ENCODE peak calls at places on chromosome 15, in nine cellular contexts. V is heart right ventricle, E is stomach, N is heart left ventricle, L is left ventricle myocardium inferior, A is sigmoid colon, X is mesenchymal stem cell, K is MM.1S, C is cardiac muscle cell. U is an unnamed sample. For H3K36me3, the result is how much of the 10 kb centered on the place peaks cover.

GRCh38 chr15:57320543-57321220 is 55.6 kb upstream of the CGNL1 start:
- DNase-seq in V (no peak), E (no peak), N (no peak), L (no peak), A (no peak), X (peak), K (no peak), C (no peak), U (peak)

GRCh38 chr15:48966595-48967301 is 3.0 kb upstream of the SHC4 start:
- DNase-seq in V (no peak), E (no peak), N (no peak), L (no peak), A (no peak), X (peak), K (peak), C (no peak), U (no peak)

GRCh38 chr15:98790270-98790669 is 141.9 kb downstream of the IGF1R start:
- DNase-seq in V (no peak), E (no peak), N (no peak), L (no peak), A (no peak), X (no peak), K (no peak), C (no peak), U (no peak)

GRCh38 chr15:63288778-63289378 is 11.5 kb downstream of the APH1B start:
- DNase-seq in V (no peak), E (no peak), N (no peak), L (no peak), A (no peak), X (peak), K (peak), C (peak), U (no peak)

GRCh38 chr15:55992769-55993110 is 672 bp downstream of the NEDD4 start:
- DNase-seq in V (no peak), E (no peak), N (no peak), L (no peak), A (no peak), X (no peak), K (no peak), C (no peak), U (no peak)

GRCh38 chr15:31032959-31033358 is 41.5 kb upstream of the MTMR10 start:
- DNase-seq in V (no peak), E (no peak), N (no peak), L (no peak), A (no peak), X (peak), K (no peak), C (no peak), U (no peak)

GRCh38 chr15:63503739-63504246 is 600 bp upstream of the USP3 start:
- DNase-seq in V (no peak), E (peak), N (peak), L (no peak), A (peak), X (peak), K (peak), C (peak), U (peak)

GRCh38 chr15:63604281-63604680 is 7.1 kb downstream of the FBXL22 start:
- DNase-seq in V (no peak), E (no peak), N (no peak), L (no peak), A (no peak), X (no peak), K (no peak), C (no peak), U (no peak)

GRCh38 chr15:40825661-40826088 is 2.8 kb downstream of the PPP1R14D start:
- DNase-seq in V (no peak), E (peak), N (no peak), L (no peak), A (no peak), X (peak), K (no peak), C (no peak), U (peak)

GRCh38 chr15:81072551-81072950 is 61.5 kb upstream of the CFAP161 start:
- DNase-seq in V (no peak), E (no peak), N (no peak), L (no peak), A (no peak), X (no peak), K (no peak), C (no peak), U (no peak)

GRCh38 chr15:96428742-96429141 is 98.2 kb downstream of the NR2F2 start:
- DNase-seq in V (no peak), E (no peak), N (peak), L (no peak), A (no peak), X (peak), K (no peak), C (no peak), U (no peak)

GRCh38 chr15:79058260-79058850 is 32.2 kb downstream of the RASGRF1 start:
- DNase-seq in V (no peak), E (no peak), N (no peak), L (no peak), A (peak), X (no peak), K (no peak), C (no peak), U (no peak)

GRCh38 chr15:71626596-71627088 is 183.7 kb upstream of the NR2E3 start:
- DNase-seq in V (no peak), E (no peak), N (no peak), L (no peak), A (no peak), X (no peak), K (no peak), C (no peak), U (no peak)

GRCh38 chr15:62877276-62877857 is 165.2 kb upstream of the TPM1 start:
- DNase-seq in V (no peak), E (no peak), N (no peak), L (no peak), A (no peak), X (no peak), K (no peak), C (no peak), U (peak)

GRCh38 chr15:74964794-74965193 is 8.2 kb upstream of the RPP25 start:
- DNase-seq in V (no peak), E (no peak), N (no peak), L (no peak), A (no peak), X (peak), K (peak), C (no peak), U (no peak)

GRCh38 chr15:25052191-25052999 is 97.6 kb downstream of the SNRPN start:
- DNase-seq in V (no peak), E (peak), N (no peak), L (no peak), A (peak), X (no peak), K (no peak), C (no peak), U (no peak)

GRCh38 chr15:50344006-50344464 is 11.0 kb downstream of the GABPB1 start:
- DNase-seq in V (no peak), E (no peak), N (no peak), L (no peak), A (no peak), X (no peak), K (no peak), C (no peak), U (no peak)

GRCh38 chr15:74799843-74800558 is 12.6 kb upstream of the LMAN1L start:
- DNase-seq in V (peak), E (peak), N (peak), L (peak), A (peak), X (peak), K (peak), C (peak), U (peak)

GRCh38 chr15:55796321-55796965 is 53.5 kb upstream of the PRTG start:
- DNase-seq in V (no peak), E (no peak), N (no peak), L (no peak), A (no peak), X (peak), K (no peak), C (no peak), U (no peak)

GRCh38 chr15:74657846-74658245 is 38.0 kb downstream of the EDC3 start:
- DNase-seq in V (no peak), E (no peak), N (no peak), L (no peak), A (no peak), X (peak), K (no peak), C (no peak), U (no peak)

GRCh38 chr15:70345251-70346019 is 247.7 kb upstream of the TLE3 start:
- DNase-seq in V (no peak), E (no peak), N (no peak), L (no peak), A (no peak), X (no peak), K (no peak), C (no peak), U (no peak)

GRCh38 chr15:58410353-58410752 is 21.4 kb upstream of the LIPC start:
- DNase-seq in V (no peak), E (no peak), N (no peak), L (no peak), A (no peak), X (no peak), K (no peak), C (no peak), U (no peak)

DNA sequence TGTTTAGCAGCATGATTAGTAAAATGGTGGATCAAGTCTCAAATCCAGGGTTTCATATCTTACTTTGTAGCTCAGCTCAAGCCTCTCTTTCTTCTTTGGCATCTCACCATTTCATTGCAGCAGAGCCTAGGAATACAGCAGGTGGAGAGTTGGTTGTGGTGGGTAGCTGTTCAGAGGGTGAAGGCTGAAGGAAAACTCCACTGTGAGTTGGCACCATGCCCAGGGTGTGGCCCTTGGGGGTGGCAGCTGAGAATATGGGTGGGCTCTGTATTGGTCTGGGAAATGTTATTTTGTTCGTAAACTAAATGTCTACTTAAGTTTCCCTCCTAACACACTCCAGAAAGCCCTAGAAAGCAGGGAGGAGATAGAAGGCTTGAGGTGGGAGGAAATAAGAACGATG is 1.7 kb upstream of the MAP1A start:
- DNase-seq in V (no peak), E (no peak), N (no peak), L (no peak), A (no peak), X (no peak), K (no peak), C (no peak), U (no peak)
- H3K4me3 ChIP-seq in V (no peak), E (no peak), N (no peak), L (peak), A (no peak), X (peak), K (no peak), C (no peak), U (no peak)

GRCh38 chr15:45402162-45402954 is 24.0 kb upstream of the GATM start:
- DNase-seq in V (peak), E (peak), N (peak), L (peak), A (peak), X (peak), K (peak), C (peak), U (peak)

GRCh38 chr15:45409596-45409995 is 31.3 kb upstream of the GATM start:
- DNase-seq in V (no peak), E (no peak), N (no peak), L (no peak), A (no peak), X (no peak), K (no peak), C (no peak), U (no peak)

GRCh38 chr15:45402955-45403892 is 24.9 kb upstream of the GATM start:
- DNase-seq in V (peak), E (peak), N (peak), L (peak), A (peak), X (peak), K (peak), C (peak), U (peak)

DNA sequence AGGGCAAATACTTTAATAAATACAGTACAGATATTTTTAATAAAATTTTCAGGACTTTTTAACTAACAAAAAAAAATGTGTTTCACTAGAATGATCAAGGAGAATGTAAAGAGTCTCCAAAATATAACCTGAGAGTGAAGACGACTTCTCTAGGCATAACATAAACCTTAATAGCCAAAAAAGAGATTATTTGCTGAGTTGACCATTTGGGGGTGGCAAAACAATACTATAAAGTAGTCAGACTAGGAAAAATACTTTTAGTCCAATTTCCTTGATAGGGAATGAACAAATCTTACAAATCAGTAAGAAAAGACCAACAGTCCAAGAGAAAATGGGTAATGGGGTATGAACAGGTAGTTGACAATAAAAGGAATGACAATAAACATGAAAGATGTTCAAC is 29.4 kb upstream of the GATM start:
- DNase-seq in V (no peak), E (no peak), N (no peak), L (no peak), A (no peak), X (no peak), K (no peak), C (no peak), U (no peak)
- H3K36me3 ChIP-seq in V (half or more), E (half or more), N (half or more), L (half or more), A (half or more), X (half or more), K (under half), C (half or more), U (under half)

GRCh38 chr15:88985547-88986393 is 72.6 kb upstream of the MFGE8 start:
- DNase-seq in V (no peak), E (no peak), N (no peak), L (no peak), A (no peak), X (no peak), K (no peak), C (no peak), U (no peak)

GRCh38 chr15:88989578-88989977 is 76.4 kb upstream of the MFGE8 start:
- DNase-seq in V (no peak), E (no peak), N (no peak), L (no peak), A (no peak), X (peak), K (no peak), C (no peak), U (no peak)

GRCh38 chr15:88987590-88987950 is 74.4 kb upstream of the MFGE8 start:
- DNase-seq in V (no peak), E (no peak), N (no peak), L (no peak), A (no peak), X (no peak), K (no peak), C (no peak), U (no peak)

GRCh38 chr15:88987951-88988671 is 74.9 kb upstream of the MFGE8 start:
- DNase-seq in V (no peak), E (no peak), N (no peak), L (no peak), A (no peak), X (no peak), K (no peak), C (peak), U (no peak)

DNA sequence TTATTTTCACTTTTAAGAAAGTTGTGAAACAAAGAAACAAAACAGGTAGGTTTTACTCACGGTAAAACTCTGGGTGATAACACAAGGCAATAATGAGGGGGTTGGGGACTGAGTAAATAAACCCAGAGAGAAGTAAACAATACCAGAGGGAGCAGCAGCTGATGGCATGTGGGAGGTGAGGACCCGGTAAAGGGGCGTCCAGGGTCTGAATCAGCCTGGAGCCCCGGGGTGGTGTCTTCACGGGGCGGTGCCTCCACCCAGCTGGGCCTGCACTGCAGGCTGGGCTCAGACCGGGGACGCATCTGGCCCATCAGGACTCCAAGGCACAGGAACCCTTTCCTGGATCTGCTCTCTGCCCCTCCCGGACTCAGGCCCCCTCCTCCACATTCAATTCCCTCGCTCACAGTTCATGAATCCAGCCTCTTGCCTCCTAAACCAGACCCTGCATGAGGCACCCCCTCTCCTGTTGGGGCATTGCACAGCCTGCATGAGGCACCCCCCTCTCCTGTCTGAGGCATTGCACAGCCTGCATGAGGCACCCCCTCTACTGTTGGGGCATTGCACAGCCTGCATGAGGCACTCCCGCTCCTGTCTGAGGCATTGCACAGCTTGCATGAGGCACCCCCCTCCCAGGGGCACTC is 73.9 kb upstream of the MFGE8 start:
- DNase-seq in V (no peak), E (no peak), N (no peak), L (no peak), A (no peak), X (no peak), K (no peak), C (no peak), U (no peak)
- H3K4me3 ChIP-seq in V (no peak), E (no peak), N (no peak), L (no peak), A (no peak), X (no peak), K (no peak), C (no peak), U (no peak)

GRCh38 chr15:66523926-66524325 is 18.8 kb downstream of the ZWILCH start:
- DNase-seq in V (no peak), E (no peak), N (no peak), L (no peak), A (no peak), X (no peak), K (no peak), C (no peak), U (no peak)
- H3K36me3 ChIP-seq in V (half or more), E (half or more), N (under half), L (under half), A (under half), X (half or more), K (under half), C (under half), U (under half)

DNA sequence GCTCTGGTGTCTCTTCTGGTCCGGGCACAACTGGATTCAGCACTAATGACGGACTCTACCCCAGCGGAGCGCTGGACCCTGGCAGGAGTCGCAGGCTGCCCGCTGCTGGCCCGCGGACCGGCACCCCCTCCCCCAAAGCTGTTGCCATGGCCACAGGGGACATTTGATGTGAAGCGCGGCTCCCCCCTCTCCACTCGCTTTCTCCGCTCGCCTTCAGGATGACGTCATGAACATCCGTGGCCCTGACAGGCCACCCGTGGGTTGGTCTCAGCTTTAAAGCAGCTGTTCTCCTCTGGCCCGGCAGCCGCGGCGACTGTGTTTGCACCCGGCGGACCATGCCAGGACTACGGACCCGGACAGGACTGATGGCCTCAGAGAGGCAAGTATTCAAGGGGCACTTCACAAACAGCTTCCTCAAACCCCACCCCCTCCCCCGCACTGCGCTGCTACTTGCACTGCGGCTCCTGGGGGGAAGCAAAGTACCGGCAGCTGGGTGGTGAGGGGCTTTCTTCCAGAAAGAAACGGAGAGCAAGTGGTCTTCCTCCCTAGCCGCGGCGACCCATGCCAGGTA is 16.7 kb upstream of the AEN start:
- DNase-seq in V (no peak), E (no peak), N (no peak), L (no peak), A (no peak), X (no peak), K (no peak), C (peak), U (peak)
- H3K4me3 ChIP-seq in V (peak), E (peak), N (peak), L (peak), A (no peak), X (peak), K (no peak), C (peak), U (no peak)

DNA sequence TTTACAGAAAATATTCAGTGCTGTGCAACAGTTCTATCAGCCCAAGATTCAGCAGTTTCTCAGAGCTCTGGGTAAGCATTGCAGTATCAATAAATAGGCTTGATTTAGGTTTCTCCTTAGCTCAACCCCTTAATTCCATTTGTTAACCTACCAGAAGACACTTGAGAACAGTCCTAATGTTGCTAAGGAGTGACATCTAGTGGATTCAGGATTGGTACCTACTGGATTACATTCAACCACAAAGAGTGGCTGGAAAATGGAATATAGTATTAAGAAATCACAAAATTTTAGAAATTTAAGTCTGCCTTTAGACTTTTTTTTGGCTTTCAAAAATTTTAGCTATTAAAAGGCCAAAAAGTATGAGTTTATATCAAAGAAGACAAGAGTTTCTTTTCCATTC is 34.7 kb downstream of the POLG start:
- DNase-seq in V (no peak), E (no peak), N (no peak), L (no peak), A (no peak), X (peak), K (no peak), C (peak), U (no peak)
- H3K36me3 ChIP-seq in V (half or more), E (under half), N (under half), L (under half), A (under half), X (under half), K (under half), C (under half), U (under half)

GRCh38 chr15:65184944-65185717 is at the start of gene CLPX:
- DNase-seq in V (peak), E (peak), N (peak), L (peak), A (peak), X (peak), K (peak), C (peak), U (peak)

GRCh38 chr15:65184305-65184943 is 718 bp downstream of the CLPX start:
- DNase-seq in V (peak), E (peak), N (peak), L (peak), A (peak), X (peak), K (peak), C (peak), U (peak)

GRCh38 chr15:65183847-65184159 is 1.3 kb downstream of the CLPX start:
- DNase-seq in V (no peak), E (no peak), N (no peak), L (no peak), A (no peak), X (peak), K (no peak), C (no peak), U (no peak)

GRCh38 chr15:65180167-65180566 is 5.0 kb downstream of the CLPX start:
- DNase-seq in V (no peak), E (no peak), N (no peak), L (no peak), A (no peak), X (no peak), K (no peak), C (no peak), U (no peak)

DNA sequence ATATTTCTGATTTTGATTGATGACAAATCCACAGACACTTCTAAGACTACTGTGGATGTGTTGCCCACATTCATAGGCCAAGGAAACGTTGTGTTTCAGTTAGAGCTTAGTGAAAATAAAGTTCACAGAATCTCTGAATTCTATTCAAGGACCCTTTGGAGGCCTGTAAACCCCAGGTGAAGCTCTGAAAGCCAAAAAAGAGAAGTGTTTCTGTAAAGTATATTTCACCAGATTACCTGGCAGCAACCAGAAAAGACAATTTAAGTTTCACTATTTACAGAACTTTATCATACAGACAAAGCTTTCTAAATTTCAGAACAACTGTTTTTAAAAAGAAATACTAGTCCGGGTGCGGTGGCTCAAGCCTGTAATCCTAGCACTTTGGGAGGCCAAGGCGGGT is 2.6 kb downstream of the CLPX start:
- DNase-seq in V (no peak), E (no peak), N (no peak), L (no peak), A (no peak), X (no peak), K (no peak), C (no peak), U (no peak)
- H3K4me3 ChIP-seq in V (peak), E (peak), N (no peak), L (peak), A (no peak), X (peak), K (no peak), C (no peak), U (no peak)